ENCODE peak calls at places on chromosome X, in four cellular contexts. C, I, J and S are unnamed samples.
A peak's percentile ranks its signal among the peaks of the same experiment; 100 is the strongest.

GRCh38 chrX:41475611-41476241 is 28.6 kb downstream of the NYX start:
- DNase-seq in J (no peak), I (peak; percentile 52), C (no peak), S (no peak)

GRCh38 chrX:108199691-108200090 is 108.1 kb downstream of the ATG4A start:
- DNase-seq in I (peak; percentile 8), C (no peak), J (peak; percentile 3), S (no peak)

GRCh38 chrX:30900227-30900626 is 11.2 kb upstream of the TAB3 start:
- DNase-seq in I (no peak), J (no peak), C (no peak), S (no peak)

GRCh38 chrX:20231598-20231997 is 35.1 kb downstream of the RPS6KA3 start:
- DNase-seq in C (no peak), I (no peak), J (no peak), S (no peak)

GRCh38 chrX:72001471-72001870 is 90.8 kb downstream of the NHSL2 start:
- DNase-seq in J (no peak), I (no peak), C (no peak), S (no peak)

GRCh38 chrX:136784231-136784630 is 3.5 kb upstream of the ARHGEF6 start:
- DNase-seq in J (peak; percentile 32), I (no peak), C (no peak), S (no peak)

GRCh38 chrX:102651242-102651967 is at the start of gene GPRASP1:
- DNase-seq in I (no peak), J (no peak), C (peak; percentile 89), S (peak; percentile 81)

GRCh38 chrX:39931554-39932282 is 166.0 kb downstream of the BCOR start:
- DNase-seq in C (no peak), J (no peak), I (no peak), S (no peak)

GRCh38 chrX:47446431-47446830 is 36.6 kb downstream of the ZNF41 start:
- DNase-seq in C (no peak), J (no peak), I (no peak), S (no peak)

GRCh38 chrX:18941896-18942295 is 42.0 kb downstream of the PHKA2 start:
- DNase-seq in I (no peak), J (no peak), C (no peak), S (no peak)

GRCh38 chrX:68372665-68373064 is 60.6 kb downstream of the OPHN1 start:
- DNase-seq in I (no peak), J (no peak), C (no peak), S (no peak)

GRCh38 chrX:56765816-56766553 is 36.9 kb downstream of the NBDY start:
- DNase-seq in J (no peak), I (no peak), C (no peak), S (no peak)

GRCh38 chrX:148380614-148381561 is 119.5 kb upstream of the AFF2 start:
- DNase-seq in I (peak; percentile 1), J (peak; percentile 73), C (no peak), S (no peak)

GRCh38 chrX:739611-740010 is 109.0 kb downstream of the SHOX start:
- DNase-seq in C (no peak), I (no peak), J (no peak), S (no peak)

GRCh38 chrX:103212749-103213457 is 2.0 kb upstream of the BEX4 start:
- DNase-seq in C (no peak), I (no peak), J (no peak), S (no peak)

GRCh38 chrX:104189862-104190261 is 23.6 kb downstream of the FAM199X start:
- DNase-seq in C (no peak), I (no peak), J (no peak), S (no peak)

GRCh38 chrX:138485224-138485623 is 226.3 kb downstream of the FGF13 start:
- DNase-seq in I (no peak), J (no peak), C (no peak), S (no peak)

GRCh38 chrX:118779581-118779980 is 44.0 kb upstream of the ZCCHC12 start:
- DNase-seq in C (no peak), J (no peak), I (no peak), S (no peak)

GRCh38 chrX:40318796-40319195 is 221.0 kb upstream of the BCOR start:
- DNase-seq in C (no peak), J (no peak), I (no peak), S (no peak)

GRCh38 chrX:18895157-18895952 is 88.6 kb downstream of the PHKA2 start:
- DNase-seq in I (no peak), J (no peak), C (no peak), S (no peak)

GRCh38 chrX:2705036-2705435 is 13.9 kb downstream of the CD99 start:
- DNase-seq in C (no peak), J (peak; percentile 63), I (no peak), S (no peak)
- H3K4me1 ChIP-seq in C (peaks cover 83% of the 10 kb centered on the region), J (peaks cover 100% of the 10 kb centered on the region), I (peaks cover 23% of the 10 kb centered on the region), S (peaks cover 88% of the 10 kb centered on the region)

GRCh38 chrX:10603612-10604011 is 16.8 kb downstream of the MID1 start:
- DNase-seq in J (no peak), C (no peak), I (no peak), S (no peak)
- H3K4me3 ChIP-seq in J (no peak overlapping the region), C (no peak overlapping the region), I (no peak overlapping the region), S (no peak overlapping the region)

GRCh38 chrX:153930011-153930910 is 4.2 kb upstream of the ARHGAP4 start:
- DNase-seq in I (no peak), C (no peak), J (no peak), S (no peak)

GRCh38 chrX:153932220-153932915 is 2.5 kb downstream of the NAA10 start:
- DNase-seq in I (no peak), C (no peak), J (no peak), S (no peak)

GRCh38 chrX:153931151-153931550 is 3.7 kb downstream of the NAA10 start:
- DNase-seq in J (no peak), C (no peak), I (no peak), S (no peak)

GRCh38 chrX:153933751-153934472 is 925 bp downstream of the NAA10 start:
- DNase-seq in J (no peak), C (no peak), I (no peak), S (no peak)

DNA sequence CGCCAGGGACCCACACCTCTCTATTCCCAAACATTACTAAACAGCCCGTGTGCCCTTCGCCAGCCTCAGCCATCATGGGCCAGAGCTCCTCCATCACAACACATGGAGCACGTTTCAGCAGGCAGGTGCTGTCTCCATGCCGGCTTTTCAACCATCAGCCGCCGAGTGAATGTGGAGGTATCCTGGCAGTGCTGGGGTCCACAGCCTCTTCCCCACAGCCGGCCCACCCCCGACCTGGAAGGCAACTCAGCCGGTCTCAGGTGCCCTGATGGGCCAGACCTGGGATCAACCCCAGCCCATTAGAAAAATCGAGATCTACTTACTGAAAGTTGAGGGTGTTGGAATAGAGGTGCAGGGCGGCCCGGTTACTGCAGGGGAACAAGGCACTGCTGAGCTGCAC is 3.1 kb downstream of the NAA10 start:
- DNase-seq in I (no peak), J (no peak), C (no peak), S (no peak)
- H3K4me1 ChIP-seq in I (no peaks in the 10 kb centered on the region), J (peaks cover 71% of the 10 kb centered on the region), C (peaks cover 57% of the 10 kb centered on the region), S (peaks cover 10% of the 10 kb centered on the region)

GRCh38 chrX:132023117-132023895 is at the start of gene STK26:
- DNase-seq in I (peak; percentile 78), J (peak; percentile 87), C (peak; percentile 93), S (peak; percentile 67)

GRCh38 chrX:132023896-132024386 is 839 bp downstream of the STK26 start:
- DNase-seq in J (peak; percentile 65), C (peak; percentile 82), I (peak; percentile 29), S (peak; percentile 66)

GRCh38 chrX:132022863-132023116 is 312 bp upstream of the STK26 start:
- DNase-seq in I (no peak), J (no peak), C (no peak), S (no peak)

GRCh38 chrX:132022115-132022862 is 813 bp upstream of the STK26 start:
- DNase-seq in I (peak; percentile 4), C (no peak), J (peak; percentile 21), S (peak; percentile 20)

DNA sequence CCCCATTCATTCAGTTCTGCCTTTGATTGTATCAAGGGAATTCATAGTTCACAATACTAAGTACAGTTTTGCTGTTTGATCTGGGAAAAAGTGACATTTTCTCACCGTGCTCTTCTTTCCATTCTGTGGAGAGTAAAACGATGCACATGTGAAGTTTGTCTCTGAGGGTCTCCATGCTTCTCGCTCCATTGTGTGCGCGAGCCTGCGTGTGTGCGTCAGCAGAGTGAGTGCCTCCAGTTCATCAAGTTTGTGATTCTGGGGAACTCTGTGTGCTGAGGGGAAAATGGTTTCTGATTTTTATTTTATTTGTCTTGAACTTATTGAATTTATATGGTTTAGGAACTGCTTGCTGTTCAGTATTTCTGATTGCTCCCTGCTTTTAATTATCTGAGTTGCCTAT is 2.0 kb downstream of the STK26 start:
- DNase-seq in I (peak; percentile 13), C (no peak), J (peak; percentile 50), S (no peak)
- H3K4me3 ChIP-seq in I (peak overlapping the region; percentile 75), C (no peak overlapping the region), J (peak overlapping the region; percentile 96), S (peak overlapping the region; percentile 83)

GRCh38 chrX:9530848-9531274 is 66.0 kb downstream of the TBL1X start:
- DNase-seq in C (no peak), I (peak; percentile 85), J (peak; percentile 73), S (peak; percentile 44)
- H3K4me1 ChIP-seq in C (no peaks in the 10 kb centered on the region), I (peaks cover 34% of the 10 kb centered on the region), J (peaks cover 10% of the 10 kb centered on the region), S (peaks cover 9% of the 10 kb centered on the region)

GRCh38 chrX:28391528-28391927 is 195.7 kb upstream of the IL1RAPL1 start:
- DNase-seq in J (no peak), I (no peak), C (no peak), S (no peak)
- H3K4me3 ChIP-seq in J (no peak overlapping the region), I (no peak overlapping the region), C (no peak overlapping the region), S (no peak overlapping the region)

GRCh38 chrX:2693526-2694002 is 2.5 kb downstream of the CD99 start:
- DNase-seq in I (no peak), C (no peak), J (no peak), S (no peak)
- H3K4me1 ChIP-seq in I (peaks cover 5% of the 10 kb centered on the region), C (peaks cover 62% of the 10 kb centered on the region), J (peaks cover 61% of the 10 kb centered on the region), S (peaks cover 57% of the 10 kb centered on the region)

DNA sequence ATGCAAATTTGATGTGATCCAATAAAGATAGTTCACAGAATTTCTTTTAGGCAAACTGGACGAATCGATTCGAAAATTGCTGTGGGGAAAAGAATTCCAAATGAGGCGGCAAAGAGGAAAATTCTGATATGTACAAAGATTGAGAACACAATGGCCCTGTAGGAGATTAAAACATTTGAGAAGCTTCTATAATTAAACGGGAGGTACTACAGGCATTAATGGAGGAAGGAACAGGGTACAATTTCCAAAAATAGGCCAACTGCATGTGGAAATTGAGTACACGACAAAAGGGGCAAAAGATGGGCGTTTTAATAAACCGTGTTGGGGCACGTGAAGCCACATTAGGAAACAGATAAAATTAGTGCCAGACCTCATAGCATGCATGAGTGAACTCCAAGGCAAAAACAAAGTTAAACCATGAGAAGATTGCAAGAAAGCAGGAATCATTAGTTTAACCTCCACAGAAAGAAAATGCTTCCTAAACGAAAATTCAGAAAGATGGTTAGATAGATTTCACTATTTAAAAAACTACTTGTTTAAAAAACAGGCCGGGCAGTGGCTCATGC is 68.4 kb downstream of the DHRSX start:
- DNase-seq in J (no peak), I (no peak), C (no peak), S (no peak)
- H3K4me3 ChIP-seq in J (no peak overlapping the region), I (no peak overlapping the region), C (no peak overlapping the region), S (no peak overlapping the region)